ENCODE peak calls at places on chromosome 12, in six cellular contexts. O is neural progenitor cell, I is lung microvascular endothelial cell, L is AG08395, P is fibroblast of pulmonary artery, S is Daoy. V is an unnamed sample.

GRCh38 chr12:119180380-119181040 is 1.8 kb downstream of the HSPB8 start:
- DNase-seq in O (no peak), I (peak), L (peak), P (peak), S (peak), V (no peak)

GRCh38 chr12:26572131-26572530 is 260.9 kb downstream of the ITPR2 start:
- DNase-seq in O (no peak), I (no peak), L (no peak), P (no peak), S (no peak), V (no peak)

GRCh38 chr12:131379758-131380157 is 331.1 kb upstream of the SFSWAP start:
- DNase-seq in O (peak), I (no peak), L (no peak), P (no peak), S (no peak), V (no peak)

GRCh38 chr12:131615316-131616053 is 95.4 kb upstream of the SFSWAP start:
- DNase-seq in O (no peak), I (no peak), L (peak), P (no peak), S (no peak), V (no peak)

GRCh38 chr12:53667080-53667479 is 8.8 kb downstream of the ATP5MC2 start:
- DNase-seq in O (no peak), I (no peak), L (no peak), P (no peak), S (no peak), V (no peak)

GRCh38 chr12:104896146-104896545 is 61.9 kb downstream of the SLC41A2 start:
- DNase-seq in O (no peak), I (no peak), L (no peak), P (no peak), S (no peak), V (no peak)

GRCh38 chr12:109888179-109889020 is 8.1 kb upstream of the GLTP start:
- DNase-seq in O (no peak), I (peak), L (peak), P (peak), S (peak), V (peak)

GRCh38 chr12:57740656-57741412 is 2.3 kb upstream of the AGAP2 start:
- DNase-seq in O (no peak), I (peak), L (no peak), P (no peak), S (peak), V (peak)

GRCh38 chr12:32918890-32919791 is 22.6 kb upstream of the PKP2 start:
- DNase-seq in O (peak), I (peak), L (no peak), P (peak), S (peak), V (no peak)

GRCh38 chr12:51351913-51352532 is 5.5 kb upstream of the CELA1 start:
- DNase-seq in O (peak), I (peak), L (peak), P (peak), S (peak), V (peak)

GRCh38 chr12:32641287-32641901 is 37.7 kb upstream of the DNM1L start:
- DNase-seq in O (no peak), I (no peak), L (no peak), P (no peak), S (no peak), V (no peak)

GRCh38 chr12:130249376-130249775 is 87.1 kb downstream of the FZD10 start:
- DNase-seq in O (no peak), I (no peak), L (no peak), P (no peak), S (no peak), V (no peak)

GRCh38 chr12:95218164-95218851 is 701 bp downstream of the VEZT start:
- DNase-seq in O (no peak), I (peak), L (peak), P (peak), S (no peak), V (peak)

GRCh38 chr12:57628280-57629191 is 4.5 kb downstream of the B4GALNT1 start:
- DNase-seq in O (peak), I (no peak), L (no peak), P (no peak), S (no peak), V (no peak)